ENCODE peak calls at places on chromosomes 3 and 15, in seven cellular contexts. One of them, this sample, is unnamed.

GRCh38 chr3:172562881-172563835 is 39.9 kb upstream of the TNFSF10 start:
- DNase-seq in neuronal stem cell: no peak
- DNase-seq in H9: no peak
- DNase-seq in mesenchymal stem cell: peak
- DNase-seq in IMR-90: peak
- DNase-seq in H1: no peak
- DNase-seq in trophoblast cell: peak
- DNase-seq in this sample: no peak

GRCh38 chr3:160885791-160886286 is 129.8 kb downstream of the PPM1L start:
- DNase-seq in neuronal stem cell: no peak
- DNase-seq in H9: peak
- DNase-seq in mesenchymal stem cell: peak
- DNase-seq in IMR-90: peak
- DNase-seq in H1: no peak
- DNase-seq in trophoblast cell: peak
- DNase-seq in this sample: peak

GRCh38 chr3:141348848-141349247 is 19.5 kb upstream of the ZBTB38 start:
- DNase-seq in neuronal stem cell: no peak
- DNase-seq in H9: no peak
- DNase-seq in mesenchymal stem cell: no peak
- DNase-seq in IMR-90: no peak
- DNase-seq in H1: no peak
- DNase-seq in trophoblast cell: no peak
- DNase-seq in this sample: no peak

GRCh38 chr3:192892981-192893827 is 24.5 kb downstream of the MB21D2 start:
- DNase-seq in neuronal stem cell: no peak
- DNase-seq in H9: peak
- DNase-seq in mesenchymal stem cell: peak
- DNase-seq in IMR-90: peak
- DNase-seq in H1: no peak
- DNase-seq in trophoblast cell: peak
- DNase-seq in this sample: peak

GRCh38 chr3:16060945-16061344 is 113.5 kb upstream of the GALNT15 start:
- DNase-seq in neuronal stem cell: no peak
- DNase-seq in H9: no peak
- DNase-seq in mesenchymal stem cell: peak
- DNase-seq in IMR-90: peak
- DNase-seq in H1: no peak
- DNase-seq in trophoblast cell: no peak
- DNase-seq in this sample: peak

GRCh38 chr3:41117398-41117870 is 81.9 kb upstream of the CTNNB1 start:
- DNase-seq in neuronal stem cell: no peak
- DNase-seq in H9: no peak
- DNase-seq in mesenchymal stem cell: peak
- DNase-seq in IMR-90: peak
- DNase-seq in H1: no peak
- DNase-seq in trophoblast cell: peak
- DNase-seq in this sample: no peak

GRCh38 chr3:66386925-66387650 is 113.7 kb downstream of the LRIG1 start:
- DNase-seq in neuronal stem cell: no peak
- DNase-seq in H9: no peak
- DNase-seq in mesenchymal stem cell: peak
- DNase-seq in IMR-90: peak
- DNase-seq in H1: no peak
- DNase-seq in trophoblast cell: peak
- DNase-seq in this sample: no peak

GRCh38 chr3:58725326-58725853 is 58.8 kb upstream of the FAM3D start:
- DNase-seq in neuronal stem cell: no peak
- DNase-seq in H9: no peak
- DNase-seq in mesenchymal stem cell: no peak
- DNase-seq in IMR-90: no peak
- DNase-seq in H1: no peak
- DNase-seq in trophoblast cell: no peak
- DNase-seq in this sample: no peak

GRCh38 chr15:69807752-69808151 is 290.0 kb downstream of the TLE3 start:
- DNase-seq in neuronal stem cell: no peak
- DNase-seq in H9: no peak
- DNase-seq in mesenchymal stem cell: peak
- DNase-seq in IMR-90: peak
- DNase-seq in H1: no peak
- DNase-seq in trophoblast cell: peak
- DNase-seq in this sample: no peak

GRCh38 chr3:61637088-61638051 is 76.0 kb downstream of the PTPRG start:
- DNase-seq in neuronal stem cell: no peak
- DNase-seq in H9: no peak
- DNase-seq in mesenchymal stem cell: peak
- DNase-seq in IMR-90: peak
- DNase-seq in H1: peak
- DNase-seq in trophoblast cell: peak
- DNase-seq in this sample: no peak

GRCh38 chr15:76337739-76338554 is 1.4 kb downstream of the ISL2 start:
- DNase-seq in neuronal stem cell: peak
- DNase-seq in H9: peak
- DNase-seq in mesenchymal stem cell: peak
- DNase-seq in IMR-90: no peak
- DNase-seq in H1: peak
- DNase-seq in trophoblast cell: peak
- DNase-seq in this sample: peak

GRCh38 chr3:58351920-58352319 is 19.2 kb downstream of the PXK start:
- DNase-seq in neuronal stem cell: no peak
- DNase-seq in H9: peak
- DNase-seq in mesenchymal stem cell: no peak
- DNase-seq in IMR-90: no peak
- DNase-seq in H1: no peak
- DNase-seq in trophoblast cell: no peak
- DNase-seq in this sample: peak

GRCh38 chr3:187924651-187925050 is 179.4 kb upstream of the BCL6 start:
- DNase-seq in neuronal stem cell: no peak
- DNase-seq in H9: no peak
- DNase-seq in mesenchymal stem cell: no peak
- DNase-seq in IMR-90: no peak
- DNase-seq in H1: no peak
- DNase-seq in trophoblast cell: no peak
- DNase-seq in this sample: no peak

GRCh38 chr3:138774529-138775253 is 60.0 kb downstream of the PIK3CB start:
- DNase-seq in neuronal stem cell: no peak
- DNase-seq in H9: no peak
- DNase-seq in mesenchymal stem cell: peak
- DNase-seq in IMR-90: peak
- DNase-seq in H1: peak
- DNase-seq in trophoblast cell: peak
- DNase-seq in this sample: peak

GRCh38 chr15:72124218-72124617 is 6.0 kb downstream of the SENP8 start:
- DNase-seq in neuronal stem cell: no peak
- DNase-seq in H9: no peak
- DNase-seq in mesenchymal stem cell: no peak
- DNase-seq in IMR-90: no peak
- DNase-seq in H1: no peak
- DNase-seq in trophoblast cell: no peak
- DNase-seq in this sample: no peak

GRCh38 chr3:120448707-120449650 is 1.8 kb downstream of the FSTL1 start:
- DNase-seq in neuronal stem cell: no peak
- DNase-seq in H9: no peak
- DNase-seq in mesenchymal stem cell: peak
- DNase-seq in IMR-90: peak
- DNase-seq in H1: no peak
- DNase-seq in trophoblast cell: peak
- DNase-seq in this sample: peak

GRCh38 chr3:185715091-185715490 is 109.8 kb downstream of the IGF2BP2 start:
- DNase-seq in neuronal stem cell: peak
- DNase-seq in H9: peak
- DNase-seq in mesenchymal stem cell: no peak
- DNase-seq in IMR-90: peak
- DNase-seq in H1: no peak
- DNase-seq in trophoblast cell: peak
- DNase-seq in this sample: peak

GRCh38 chr15:86540840-86541467 is 461.3 kb downstream of the AGBL1 start:
- DNase-seq in neuronal stem cell: no peak
- DNase-seq in H9: no peak
- DNase-seq in mesenchymal stem cell: no peak
- DNase-seq in IMR-90: no peak
- DNase-seq in H1: no peak
- DNase-seq in trophoblast cell: no peak
- DNase-seq in this sample: no peak

DNA sequence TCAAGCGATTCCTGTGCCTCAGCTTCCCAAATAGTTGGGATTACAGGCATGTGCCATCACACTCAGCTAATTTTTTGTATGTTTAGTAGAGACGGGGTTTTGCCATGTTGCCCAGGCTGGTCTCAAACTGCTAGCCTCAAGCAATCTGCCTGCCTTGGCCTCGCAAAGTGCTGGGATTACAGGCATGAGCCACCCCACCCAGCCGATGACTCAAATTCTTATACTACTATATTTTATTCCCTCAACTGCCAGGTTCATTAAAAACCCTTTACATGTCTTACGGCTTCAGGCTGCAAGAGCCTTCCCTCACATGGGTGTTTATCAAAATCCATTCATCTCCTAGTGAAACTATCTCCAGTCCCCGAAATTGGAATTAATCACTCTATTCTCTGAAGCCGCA is 63.4 kb downstream of the CBLB start:
- DNase-seq in neuronal stem cell: no peak
- DNase-seq in H9: no peak
- DNase-seq in mesenchymal stem cell: no peak
- DNase-seq in IMR-90: no peak
- DNase-seq in H1: no peak
- DNase-seq in trophoblast cell: no peak
- DNase-seq in this sample: no peak
- H4K8ac ChIP-seq in neuronal stem cell: no peak
- H4K8ac ChIP-seq in H9: no peak
- H4K8ac ChIP-seq in mesenchymal stem cell: no peak
- H4K8ac ChIP-seq in IMR-90: no peak
- H4K8ac ChIP-seq in H1: no peak
- H4K8ac ChIP-seq in trophoblast cell: no peak
- H4K8ac ChIP-seq in this sample: no peak

GRCh38 chr15:59290311-59291213 is 82.1 kb downstream of the MYO1E start:
- DNase-seq in neuronal stem cell: no peak
- DNase-seq in H9: no peak
- DNase-seq in mesenchymal stem cell: no peak
- DNase-seq in IMR-90: no peak
- DNase-seq in H1: no peak
- DNase-seq in trophoblast cell: peak
- DNase-seq in this sample: no peak
- H4K8ac ChIP-seq in neuronal stem cell: no peak
- H4K8ac ChIP-seq in H9: no peak
- H4K8ac ChIP-seq in mesenchymal stem cell: no peak
- H4K8ac ChIP-seq in IMR-90: no peak
- H4K8ac ChIP-seq in H1: no peak
- H4K8ac ChIP-seq in trophoblast cell: no peak
- H4K8ac ChIP-seq in this sample: no peak

DNA sequence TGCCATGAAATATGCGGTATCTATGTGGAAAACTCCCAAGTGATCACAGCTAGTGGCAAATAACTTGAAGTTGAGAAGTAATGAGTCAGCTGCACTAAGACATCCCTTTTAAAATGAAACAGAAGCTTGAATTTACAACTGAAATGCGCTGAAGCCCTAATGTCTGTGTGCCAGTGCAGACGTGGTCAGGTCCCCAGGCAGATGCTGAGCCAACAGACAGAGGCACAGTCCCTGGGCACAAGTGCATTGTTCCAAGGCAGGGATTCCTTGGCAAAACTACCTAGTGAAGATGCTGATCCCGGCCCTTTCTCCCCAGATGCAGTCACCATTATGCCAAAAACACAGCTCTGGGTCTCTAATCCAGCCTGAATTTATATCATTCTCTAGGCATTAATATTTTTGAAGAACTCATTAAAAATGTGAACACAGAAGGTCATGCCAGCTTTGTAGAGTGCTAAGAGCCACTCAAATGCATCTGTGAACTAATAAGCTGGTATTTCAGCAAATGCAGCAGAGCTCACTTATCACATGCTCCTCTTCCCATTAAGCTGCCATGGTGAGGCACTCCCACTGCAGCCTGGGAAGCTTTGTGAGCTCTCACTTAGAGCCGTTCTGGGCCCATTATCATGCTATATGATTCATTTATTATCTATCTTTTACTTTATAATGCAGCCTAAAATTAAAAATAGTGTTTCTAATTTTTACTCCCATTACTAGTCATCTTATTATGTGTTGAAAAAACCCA is 200.1 kb downstream of the GABRB3 start:
- DNase-seq in neuronal stem cell: no peak
- DNase-seq in H9: no peak
- DNase-seq in mesenchymal stem cell: no peak
- DNase-seq in IMR-90: no peak
- DNase-seq in H1: no peak
- DNase-seq in trophoblast cell: no peak
- DNase-seq in this sample: no peak
- H4K8ac ChIP-seq in neuronal stem cell: no peak
- H4K8ac ChIP-seq in H9: no peak
- H4K8ac ChIP-seq in mesenchymal stem cell: no peak
- H4K8ac ChIP-seq in IMR-90: no peak
- H4K8ac ChIP-seq in H1: no peak
- H4K8ac ChIP-seq in trophoblast cell: no peak
- H4K8ac ChIP-seq in this sample: no peak

GRCh38 chr3:112078125-112079083 is 7.8 kb upstream of the C3orf52 start:
- DNase-seq in neuronal stem cell: no peak
- DNase-seq in H9: no peak
- DNase-seq in mesenchymal stem cell: no peak
- DNase-seq in IMR-90: no peak
- DNase-seq in H1: no peak
- DNase-seq in trophoblast cell: peak
- DNase-seq in this sample: no peak

GRCh38 chr3:112074616-112075497 is 11.3 kb upstream of the C3orf52 start:
- DNase-seq in neuronal stem cell: no peak
- DNase-seq in H9: peak
- DNase-seq in mesenchymal stem cell: peak
- DNase-seq in IMR-90: peak
- DNase-seq in H1: no peak
- DNase-seq in trophoblast cell: peak
- DNase-seq in this sample: peak

GRCh38 chr3:112074006-112074405 is 12.2 kb upstream of the C3orf52 start:
- DNase-seq in neuronal stem cell: no peak
- DNase-seq in H9: no peak
- DNase-seq in mesenchymal stem cell: no peak
- DNase-seq in IMR-90: peak
- DNase-seq in H1: no peak
- DNase-seq in trophoblast cell: no peak
- DNase-seq in this sample: no peak
- H4K8ac ChIP-seq in neuronal stem cell: no peak
- H4K8ac ChIP-seq in H9: no peak
- H4K8ac ChIP-seq in mesenchymal stem cell: no peak
- H4K8ac ChIP-seq in IMR-90: peak
- H4K8ac ChIP-seq in H1: no peak
- H4K8ac ChIP-seq in trophoblast cell: no peak
- H4K8ac ChIP-seq in this sample: no peak

GRCh38 chr3:167394003-167394402 is 13.9 kb upstream of the ZBBX start:
- DNase-seq in neuronal stem cell: no peak
- DNase-seq in H9: no peak
- DNase-seq in mesenchymal stem cell: no peak
- DNase-seq in IMR-90: no peak
- DNase-seq in H1: no peak
- DNase-seq in trophoblast cell: peak
- DNase-seq in this sample: no peak
- H4K8ac ChIP-seq in neuronal stem cell: no peak
- H4K8ac ChIP-seq in H9: no peak
- H4K8ac ChIP-seq in mesenchymal stem cell: no peak
- H4K8ac ChIP-seq in IMR-90: no peak
- H4K8ac ChIP-seq in H1: no peak
- H4K8ac ChIP-seq in trophoblast cell: no peak
- H4K8ac ChIP-seq in this sample: no peak

This sample was measured in mesendoderm.